ENCODE peak calls at places on chromosomes 5 and 9, in nine cellular contexts. E is dorsolateral prefrontal cortex, B is kidney, M is cardiac fibroblast, S is bronchial epithelial cell, V is endodermal cell, G is B cell, X is H9, A is AG09309. Y is an unnamed sample.

GRCh38 chr5:135600141-135600570 is 21.4 kb upstream of the CXCL14 start:
- DNase-seq in E (no peak), A (no peak), M (no peak), B (no peak), V (no peak), S (no peak), X (no peak), G (no peak), Y (no peak)

GRCh38 chr5:126446498-126447224 is 23.5 kb downstream of the GRAMD2B start:
- DNase-seq in M (peak), X (no peak), S (peak), G (no peak), A (peak), E (no peak), V (no peak), B (no peak), Y (peak)

GRCh38 chr5:147223951-147224791 is 10.7 kb upstream of the STK32A start:
- DNase-seq in X (no peak), G (no peak), V (peak), B (no peak), A (peak), S (peak), E (no peak), M (peak), Y (peak)

GRCh38 chr9:88712484-88712883 is 177.5 kb downstream of the NXNL2 start:
- DNase-seq in G (no peak), S (no peak), E (no peak), B (no peak), A (no peak), V (no peak), M (no peak), X (no peak), Y (no peak)

GRCh38 chr5:99037668-99038067 is 108.9 kb upstream of the CHD1 start:
- DNase-seq in X (peak), B (no peak), M (no peak), S (peak), V (peak), A (no peak), G (peak), E (no peak), Y (no peak)

GRCh38 chr5:124263680-124264491 is 482.6 kb downstream of the ZNF608 start:
- DNase-seq in M (peak), S (peak), V (peak), G (no peak), A (no peak), E (peak), X (peak), B (no peak), Y (no peak)

GRCh38 chr9:123689701-123690428 is 240.1 kb downstream of the DENND1A start:
- DNase-seq in E (no peak), X (no peak), V (no peak), A (no peak), M (no peak), B (no peak), S (peak), G (no peak), Y (no peak)

GRCh38 chr9:113587471-113588031 is 124.0 kb downstream of the RGS3 start:
- DNase-seq in B (peak), M (peak), X (peak), V (peak), E (no peak), G (no peak), A (no peak), S (no peak), Y (no peak)

GRCh38 chr9:24498632-24499031 is 47.1 kb downstream of the IZUMO3 start:
- DNase-seq in X (no peak), E (no peak), B (no peak), S (no peak), G (no peak), M (no peak), V (no peak), A (no peak), Y (no peak)

GRCh38 chr5:150077060-150077459 is 9.3 kb downstream of the CSF1R start:
- DNase-seq in S (no peak), M (no peak), X (no peak), E (no peak), B (no peak), V (peak), A (no peak), G (no peak), Y (no peak)

GRCh38 chr5:97182571-97183099 is 412 bp downstream of the RIOK2 start:
- DNase-seq in E (no peak), X (no peak), G (no peak), M (peak), S (peak), A (no peak), V (no peak), B (no peak), Y (no peak)

GRCh38 chr9:88180084-88180765 is 42.0 kb upstream of the SPATA31C2 start:
- DNase-seq in B (no peak), E (no peak), G (no peak), S (peak), A (no peak), X (no peak), V (no peak), M (no peak), Y (no peak)

GRCh38 chr5:176899946-176900782 is 1.0 kb upstream of the HK3 start:
- DNase-seq in G (no peak), S (no peak), E (no peak), A (no peak), M (no peak), B (no peak), X (no peak), V (peak), Y (no peak)

GRCh38 chr9:98429613-98430012 is 174.2 kb upstream of the TBC1D2 start:
- DNase-seq in A (peak), M (peak), V (no peak), S (peak), B (no peak), G (no peak), X (no peak), E (no peak), Y (peak)

GRCh38 chr9:119088002-119088401 is 281.2 kb downstream of the BRINP1 start:
- DNase-seq in M (no peak), X (no peak), V (no peak), S (no peak), E (no peak), A (no peak), G (no peak), B (no peak), Y (no peak)

GRCh38 chr9:72557549-72557948 is 36.1 kb downstream of the TMC1 start:
- DNase-seq in B (no peak), E (no peak), A (peak), M (peak), V (peak), X (no peak), G (no peak), S (peak), Y (peak)

GRCh38 chr5:128965011-128965637 is at the start of gene SLC27A6:
- DNase-seq in B (peak), A (no peak), S (peak), V (peak), E (no peak), G (no peak), M (no peak), X (peak), Y (no peak)

GRCh38 chr5:150272531-150272930 is 17.0 kb downstream of the CAMK2A start:
- DNase-seq in A (no peak), G (no peak), X (peak), S (peak), V (peak), E (no peak), B (no peak), M (peak), Y (peak)

GRCh38 chr5:141402553-141403328 is at the start of gene PCDHGA9:
- DNase-seq in S (peak), X (no peak), G (no peak), M (peak), A (no peak), E (no peak), B (no peak), V (peak), Y (no peak)

GRCh38 chr5:2153350-2153749 is 270.6 kb upstream of the IRX4 start:
- DNase-seq in B (peak), A (no peak), V (no peak), X (no peak), M (no peak), G (no peak), S (no peak), E (no peak), Y (no peak)

GRCh38 chr9:97710356-97711222 is 13.4 kb upstream of the XPA start:
- DNase-seq in G (peak), X (peak), M (peak), B (no peak), A (no peak), S (peak), E (peak), V (peak), Y (peak)

GRCh38 chr9:111399772-111400563 is 69.9 kb upstream of the OR2K2 start:
- DNase-seq in G (no peak), S (peak), E (no peak), V (peak), B (no peak), M (peak), A (no peak), X (peak), Y (no peak)

GRCh38 chr9:84874583-84874982 is 205.1 kb downstream of the NTRK2 start:
- DNase-seq in V (no peak), X (no peak), M (peak), A (no peak), B (no peak), E (no peak), G (no peak), S (no peak), Y (no peak)

GRCh38 chr5:20570486-20570885 is 582.5 kb upstream of the CDH18 start:
- DNase-seq in V (no peak), G (no peak), M (no peak), B (no peak), E (no peak), S (peak), X (no peak), A (no peak), Y (no peak)

GRCh38 chr9:4585135-4585534 is 77.0 kb upstream of the PLPP6 start:
- DNase-seq in B (no peak), E (no peak), A (no peak), G (no peak), M (no peak), X (no peak), V (peak), S (no peak), Y (no peak)

GRCh38 chr9:134268308-134268724 is 57.9 kb upstream of the RXRA start:
- DNase-seq in E (no peak), S (no peak), A (no peak), X (no peak), B (no peak), V (no peak), G (peak), M (no peak), Y (no peak)

GRCh38 chr5:158740358-158740757 is 359.4 kb downstream of the EBF1 start:
- DNase-seq in A (no peak), G (no peak), X (no peak), E (no peak), V (no peak), M (no peak), S (no peak), B (no peak), Y (no peak)

GRCh38 chr9:134320916-134321570 is 5.2 kb upstream of the RXRA start:
- DNase-seq in G (no peak), M (no peak), B (peak), E (no peak), S (no peak), X (no peak), V (no peak), A (no peak), Y (no peak)

GRCh38 chr5:55620009-55620770 is 85.4 kb upstream of the PLPP1 start:
- DNase-seq in E (no peak), M (no peak), S (no peak), B (no peak), V (no peak), G (no peak), X (no peak), A (no peak), Y (no peak)

GRCh38 chr9:16728128-16728505 is 142.4 kb downstream of the BNC2 start:
- DNase-seq in A (no peak), X (no peak), M (no peak), S (no peak), G (no peak), V (peak), E (no peak), B (no peak), Y (no peak)

DNA sequence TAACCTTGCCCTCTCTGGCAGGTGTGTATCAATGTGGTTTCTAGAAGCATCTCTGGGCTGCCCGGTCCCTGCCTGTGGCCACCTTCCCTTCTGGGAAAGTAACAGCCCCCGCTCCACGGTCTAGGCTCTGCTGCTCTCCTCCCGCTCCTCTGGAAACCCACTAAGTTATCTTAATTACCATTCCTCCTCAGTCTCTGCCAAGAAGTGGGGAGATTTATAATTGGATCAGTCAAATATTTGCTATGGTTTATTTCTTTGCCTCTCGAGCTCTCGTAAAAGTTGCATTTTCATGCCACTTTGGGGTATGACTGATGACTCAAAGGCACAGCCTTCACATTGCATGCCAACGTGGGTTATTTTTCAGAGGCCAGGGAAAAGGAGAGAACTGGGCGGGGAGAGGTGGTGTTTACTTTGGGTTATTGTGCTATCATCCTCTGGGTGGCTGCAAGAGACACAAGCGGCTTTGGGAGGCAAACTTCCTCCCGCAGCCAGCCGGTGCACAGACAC is 205.3 kb upstream of the WWC1 start:
- DNase-seq in X (no peak), G (no peak), V (peak), S (peak), B (no peak), E (no peak), A (peak), M (peak), Y (no peak)
- TF ChIP-seq CTCF in X (peak), G (no peak), V (peak), S (peak), B (no peak), E (no peak), A (no peak), M (no peak), Y (no peak)

GRCh38 chr5:948472-949274 is 56.0 kb downstream of the TRIP13 start:
- DNase-seq in M (no peak), A (no peak), X (no peak), V (no peak), E (peak), G (no peak), B (no peak), S (no peak), Y (no peak)
- TF ChIP-seq CTCF in M (no peak), A (no peak), X (no peak), V (no peak), E (no peak), G (no peak), B (no peak), S (no peak), Y (no peak)

DNA sequence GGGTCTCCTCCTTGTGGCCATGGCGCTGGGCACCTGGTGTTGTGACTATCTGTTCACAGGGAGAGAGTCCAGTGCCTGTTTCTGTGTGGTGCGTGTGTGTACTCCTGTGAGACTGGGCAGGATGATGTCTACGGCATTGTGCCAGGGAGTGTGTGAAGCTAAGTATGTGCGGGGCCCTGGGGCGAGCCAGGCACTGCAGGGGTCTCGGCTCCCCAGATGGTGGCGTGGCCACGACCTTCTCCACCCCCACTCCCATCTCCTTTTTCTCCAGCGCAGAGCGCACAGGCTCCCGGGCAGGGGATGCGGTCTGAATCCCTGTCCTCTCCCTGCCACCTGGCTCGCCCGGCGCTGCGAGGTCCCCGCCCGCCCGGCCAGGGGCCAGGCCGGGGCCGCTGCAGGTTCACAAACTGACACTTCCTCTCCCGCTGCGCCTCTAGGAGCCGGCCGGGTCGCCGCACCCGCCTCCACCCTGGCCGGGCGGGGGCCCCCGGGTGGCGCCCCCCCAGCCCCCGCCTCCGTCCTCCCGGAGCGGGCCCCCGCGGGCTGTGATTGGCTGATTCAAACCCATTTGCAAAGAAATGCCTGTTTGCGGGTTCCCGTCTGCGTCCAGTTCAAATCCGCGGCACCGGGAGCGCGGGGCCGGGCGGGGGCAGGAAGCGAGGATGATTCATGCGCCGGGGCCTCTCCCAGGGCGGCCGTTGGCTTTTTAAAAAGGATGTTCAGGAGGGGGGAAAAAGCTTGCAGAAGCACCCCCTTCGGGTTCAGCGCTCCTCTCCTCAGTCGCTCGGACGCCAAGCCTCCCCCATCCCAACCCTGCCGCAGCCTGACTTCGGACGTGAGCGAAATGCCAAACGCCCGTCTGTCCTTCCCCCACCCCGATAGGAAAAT is 790 bp downstream of the PHF19 start:
- DNase-seq in G (peak), X (peak), V (peak), A (no peak), B (peak), S (peak), E (peak), M (peak), Y (peak)
- TF ChIP-seq CTCF in G (peak), X (peak), V (peak), A (no peak), B (no peak), S (no peak), E (no peak), M (no peak), Y (peak)

GRCh38 chr5:38497946-38498345 is 58.5 kb downstream of the LIFR start:
- DNase-seq in G (no peak), V (peak), M (peak), X (no peak), B (no peak), S (peak), E (no peak), A (no peak), Y (no peak)
- TF ChIP-seq CTCF in G (no peak), V (peak), M (peak), X (peak), B (no peak), S (no peak), E (peak), A (peak), Y (peak)

GRCh38 chr5:18090177-18090576 is 455.9 kb downstream of the TAF11L14 start:
- DNase-seq in B (no peak), A (no peak), X (no peak), E (no peak), G (no peak), V (no peak), S (no peak), M (no peak), Y (no peak)
- TF ChIP-seq CTCF in B (no peak), A (no peak), X (no peak), E (no peak), G (no peak), V (no peak), S (no peak), M (no peak), Y (no peak)

Y was measured in AG09319.